ENCODE peak calls at places on chromosomes 2 and 18, in six cellular contexts. One of them, this sample, is unnamed.

GRCh38 chr18:74139888-74140287 is 7.7 kb downstream of the FBXO15 start:
- DNase-seq in SIG-M5: peak; percentile 19
- DNase-seq in Daoy: peak; percentile 32
- DNase-seq in activated CD4-positive, alpha-beta T cell treated with anti-CD3 and anti-CD28 coated beads for 4 hours: no peak
- DNase-seq in kidney tubule cell: no peak
- DNase-seq in CD8-positive, alpha-beta memory T cell: no peak
- DNase-seq in this sample: no peak

GRCh38 chr2:7111626-7112025 is 194.4 kb downstream of the RNF144A start:
- DNase-seq in SIG-M5: no peak
- DNase-seq in Daoy: no peak
- DNase-seq in activated CD4-positive, alpha-beta T cell treated with anti-CD3 and anti-CD28 coated beads for 4 hours: no peak
- DNase-seq in kidney tubule cell: peak; percentile 23
- DNase-seq in CD8-positive, alpha-beta memory T cell: no peak
- DNase-seq in this sample: no peak

GRCh38 chr18:29074147-29074546 is 897.2 kb upstream of the CDH2 start:
- DNase-seq in SIG-M5: no peak
- DNase-seq in Daoy: no peak
- DNase-seq in activated CD4-positive, alpha-beta T cell treated with anti-CD3 and anti-CD28 coated beads for 4 hours: no peak
- DNase-seq in kidney tubule cell: no peak
- DNase-seq in CD8-positive, alpha-beta memory T cell: no peak
- DNase-seq in this sample: no peak

GRCh38 chr18:62329676-62330454 is 4.8 kb downstream of the TNFRSF11A start:
- DNase-seq in SIG-M5: no peak
- DNase-seq in Daoy: peak; percentile 79
- DNase-seq in activated CD4-positive, alpha-beta T cell treated with anti-CD3 and anti-CD28 coated beads for 4 hours: no peak
- DNase-seq in kidney tubule cell: peak; percentile 90
- DNase-seq in CD8-positive, alpha-beta memory T cell: no peak
- DNase-seq in this sample: peak; percentile 30

GRCh38 chr18:2978626-2979025 is 34.3 kb downstream of the LPIN2 start:
- DNase-seq in SIG-M5: no peak
- DNase-seq in Daoy: peak; percentile 58
- DNase-seq in activated CD4-positive, alpha-beta T cell treated with anti-CD3 and anti-CD28 coated beads for 4 hours: no peak
- DNase-seq in kidney tubule cell: peak; percentile 69
- DNase-seq in CD8-positive, alpha-beta memory T cell: peak; percentile 18
- DNase-seq in this sample: no peak

GRCh38 chr2:172461591-172462392 is 34.4 kb downstream of the ITGA6 start:
- DNase-seq in SIG-M5: no peak
- DNase-seq in Daoy: peak; percentile 71
- DNase-seq in activated CD4-positive, alpha-beta T cell treated with anti-CD3 and anti-CD28 coated beads for 4 hours: peak; percentile 82
- DNase-seq in kidney tubule cell: peak; percentile 60
- DNase-seq in CD8-positive, alpha-beta memory T cell: peak; percentile 60
- DNase-seq in this sample: peak; percentile 46

GRCh38 chr2:99911711-99912110 is 230.7 kb downstream of the AFF3 start:
- DNase-seq in SIG-M5: no peak
- DNase-seq in Daoy: no peak
- DNase-seq in activated CD4-positive, alpha-beta T cell treated with anti-CD3 and anti-CD28 coated beads for 4 hours: no peak
- DNase-seq in kidney tubule cell: peak; percentile 38
- DNase-seq in CD8-positive, alpha-beta memory T cell: no peak
- DNase-seq in this sample: no peak

GRCh38 chr2:225471039-225471438 is 71.5 kb downstream of the NYAP2 start:
- DNase-seq in SIG-M5: no peak
- DNase-seq in Daoy: no peak
- DNase-seq in activated CD4-positive, alpha-beta T cell treated with anti-CD3 and anti-CD28 coated beads for 4 hours: no peak
- DNase-seq in kidney tubule cell: no peak
- DNase-seq in CD8-positive, alpha-beta memory T cell: no peak
- DNase-seq in this sample: no peak

GRCh38 chr2:230715201-230715600 is 2.6 kb downstream of the CAB39 start:
- DNase-seq in SIG-M5: no peak
- DNase-seq in Daoy: no peak
- DNase-seq in activated CD4-positive, alpha-beta T cell treated with anti-CD3 and anti-CD28 coated beads for 4 hours: no peak
- DNase-seq in kidney tubule cell: no peak
- DNase-seq in CD8-positive, alpha-beta memory T cell: no peak
- DNase-seq in this sample: no peak

GRCh38 chr2:203664029-203664755 is 42.2 kb upstream of the CD28 start:
- DNase-seq in SIG-M5: no peak
- DNase-seq in Daoy: no peak
- DNase-seq in activated CD4-positive, alpha-beta T cell treated with anti-CD3 and anti-CD28 coated beads for 4 hours: no peak
- DNase-seq in kidney tubule cell: no peak
- DNase-seq in CD8-positive, alpha-beta memory T cell: no peak
- DNase-seq in this sample: no peak

GRCh38 chr2:118062048-118062447 is 26.2 kb upstream of the INSIG2 start:
- DNase-seq in SIG-M5: no peak
- DNase-seq in Daoy: no peak
- DNase-seq in activated CD4-positive, alpha-beta T cell treated with anti-CD3 and anti-CD28 coated beads for 4 hours: no peak
- DNase-seq in kidney tubule cell: no peak
- DNase-seq in CD8-positive, alpha-beta memory T cell: no peak
- DNase-seq in this sample: no peak

GRCh38 chr18:58394607-58395425 is 234.1 kb downstream of the ALPK2 start:
- DNase-seq in SIG-M5: no peak
- DNase-seq in Daoy: no peak
- DNase-seq in activated CD4-positive, alpha-beta T cell treated with anti-CD3 and anti-CD28 coated beads for 4 hours: no peak
- DNase-seq in kidney tubule cell: peak; percentile 35
- DNase-seq in CD8-positive, alpha-beta memory T cell: no peak
- DNase-seq in this sample: no peak

GRCh38 chr18:29147944-29148343 is 971.0 kb upstream of the CDH2 start:
- DNase-seq in SIG-M5: no peak
- DNase-seq in Daoy: peak; percentile 22
- DNase-seq in activated CD4-positive, alpha-beta T cell treated with anti-CD3 and anti-CD28 coated beads for 4 hours: no peak
- DNase-seq in kidney tubule cell: peak; percentile 44
- DNase-seq in CD8-positive, alpha-beta memory T cell: no peak
- DNase-seq in this sample: no peak

GRCh38 chr2:73212448-73213176 is 1.4 kb upstream of the SMYD5 start:
- DNase-seq in SIG-M5: no peak
- DNase-seq in Daoy: peak; percentile 73
- DNase-seq in activated CD4-positive, alpha-beta T cell treated with anti-CD3 and anti-CD28 coated beads for 4 hours: peak; percentile 68
- DNase-seq in kidney tubule cell: peak; percentile 74
- DNase-seq in CD8-positive, alpha-beta memory T cell: peak; percentile 60
- DNase-seq in this sample: peak; percentile 26

GRCh38 chr2:145411493-145411892 is 891.6 kb upstream of the ZEB2 start:
- DNase-seq in SIG-M5: peak; percentile 37
- DNase-seq in Daoy: no peak
- DNase-seq in activated CD4-positive, alpha-beta T cell treated with anti-CD3 and anti-CD28 coated beads for 4 hours: no peak
- DNase-seq in kidney tubule cell: no peak
- DNase-seq in CD8-positive, alpha-beta memory T cell: no peak
- DNase-seq in this sample: no peak

GRCh38 chr2:67055387-67056304 is 341.5 kb upstream of the ETAA1 start:
- DNase-seq in SIG-M5: no peak
- DNase-seq in Daoy: no peak
- DNase-seq in activated CD4-positive, alpha-beta T cell treated with anti-CD3 and anti-CD28 coated beads for 4 hours: no peak
- DNase-seq in kidney tubule cell: no peak
- DNase-seq in CD8-positive, alpha-beta memory T cell: no peak
- DNase-seq in this sample: no peak

GRCh38 chr2:127091886-127092285 is 15.1 kb downstream of the BIN1 start:
- DNase-seq in SIG-M5: no peak
- DNase-seq in Daoy: no peak
- DNase-seq in activated CD4-positive, alpha-beta T cell treated with anti-CD3 and anti-CD28 coated beads for 4 hours: no peak
- DNase-seq in kidney tubule cell: no peak
- DNase-seq in CD8-positive, alpha-beta memory T cell: no peak
- DNase-seq in this sample: no peak

GRCh38 chr2:233387667-233388528 is 33.6 kb downstream of the DGKD start:
- DNase-seq in SIG-M5: no peak
- DNase-seq in Daoy: peak; percentile 90
- DNase-seq in activated CD4-positive, alpha-beta T cell treated with anti-CD3 and anti-CD28 coated beads for 4 hours: no peak
- DNase-seq in kidney tubule cell: peak; percentile 53
- DNase-seq in CD8-positive, alpha-beta memory T cell: no peak
- DNase-seq in this sample: peak; percentile 89

GRCh38 chr2:133461484-133461883 is 106.8 kb downstream of the NCKAP5 start:
- DNase-seq in SIG-M5: no peak
- DNase-seq in Daoy: no peak
- DNase-seq in activated CD4-positive, alpha-beta T cell treated with anti-CD3 and anti-CD28 coated beads for 4 hours: no peak
- DNase-seq in kidney tubule cell: peak; percentile 71
- DNase-seq in CD8-positive, alpha-beta memory T cell: no peak
- DNase-seq in this sample: no peak

GRCh38 chr2:111710085-111710484 is 173.9 kb downstream of the ANAPC1 start:
- DNase-seq in SIG-M5: no peak
- DNase-seq in Daoy: no peak
- DNase-seq in activated CD4-positive, alpha-beta T cell treated with anti-CD3 and anti-CD28 coated beads for 4 hours: no peak
- DNase-seq in kidney tubule cell: no peak
- DNase-seq in CD8-positive, alpha-beta memory T cell: no peak
- DNase-seq in this sample: no peak

GRCh38 chr2:20422679-20423271 is 24.1 kb upstream of the RHOB start:
- DNase-seq in SIG-M5: no peak
- DNase-seq in Daoy: peak; percentile 27
- DNase-seq in activated CD4-positive, alpha-beta T cell treated with anti-CD3 and anti-CD28 coated beads for 4 hours: no peak
- DNase-seq in kidney tubule cell: no peak
- DNase-seq in CD8-positive, alpha-beta memory T cell: no peak
- DNase-seq in this sample: no peak

GRCh38 chr2:161357097-161357496 is 48.9 kb downstream of the PSMD14 start:
- DNase-seq in SIG-M5: no peak
- DNase-seq in Daoy: no peak
- DNase-seq in activated CD4-positive, alpha-beta T cell treated with anti-CD3 and anti-CD28 coated beads for 4 hours: no peak
- DNase-seq in kidney tubule cell: no peak
- DNase-seq in CD8-positive, alpha-beta memory T cell: no peak
- DNase-seq in this sample: no peak

GRCh38 chr2:107534926-107535325 is 291.8 kb upstream of the RGPD4 start:
- DNase-seq in SIG-M5: no peak
- DNase-seq in Daoy: no peak
- DNase-seq in activated CD4-positive, alpha-beta T cell treated with anti-CD3 and anti-CD28 coated beads for 4 hours: no peak
- DNase-seq in kidney tubule cell: no peak
- DNase-seq in CD8-positive, alpha-beta memory T cell: no peak
- DNase-seq in this sample: no peak

GRCh38 chr2:96143848-96144480 is 1.3 kb downstream of the DUSP2 start:
- DNase-seq in SIG-M5: no peak
- DNase-seq in Daoy: no peak
- DNase-seq in activated CD4-positive, alpha-beta T cell treated with anti-CD3 and anti-CD28 coated beads for 4 hours: no peak
- DNase-seq in kidney tubule cell: no peak
- DNase-seq in CD8-positive, alpha-beta memory T cell: peak; percentile 35
- DNase-seq in this sample: no peak

GRCh38 chr2:112010751-112011150 is 44.3 kb upstream of the TMEM87B start:
- DNase-seq in SIG-M5: no peak
- DNase-seq in Daoy: no peak
- DNase-seq in activated CD4-positive, alpha-beta T cell treated with anti-CD3 and anti-CD28 coated beads for 4 hours: no peak
- DNase-seq in kidney tubule cell: no peak
- DNase-seq in CD8-positive, alpha-beta memory T cell: no peak
- DNase-seq in this sample: no peak

GRCh38 chr2:209469481-209469880 is 45.6 kb downstream of the MAP2 start:
- DNase-seq in SIG-M5: no peak
- DNase-seq in Daoy: no peak
- DNase-seq in activated CD4-positive, alpha-beta T cell treated with anti-CD3 and anti-CD28 coated beads for 4 hours: no peak
- DNase-seq in kidney tubule cell: no peak
- DNase-seq in CD8-positive, alpha-beta memory T cell: no peak
- DNase-seq in this sample: no peak

GRCh38 chr18:46559946-46560670 is 96.9 kb downstream of the LOXHD1 start:
- DNase-seq in SIG-M5: no peak
- DNase-seq in Daoy: no peak
- DNase-seq in activated CD4-positive, alpha-beta T cell treated with anti-CD3 and anti-CD28 coated beads for 4 hours: no peak
- DNase-seq in kidney tubule cell: no peak
- DNase-seq in CD8-positive, alpha-beta memory T cell: no peak
- DNase-seq in this sample: no peak

GRCh38 chr18:623760-624620 is 27.2 kb downstream of the CLUL1 start:
- DNase-seq in SIG-M5: no peak
- DNase-seq in Daoy: peak; percentile 40
- DNase-seq in activated CD4-positive, alpha-beta T cell treated with anti-CD3 and anti-CD28 coated beads for 4 hours: peak; percentile 75
- DNase-seq in kidney tubule cell: peak; percentile 70
- DNase-seq in CD8-positive, alpha-beta memory T cell: peak; percentile 31
- DNase-seq in this sample: peak; percentile 37

GRCh38 chr2:74836675-74837401 is 2.9 kb downstream of the HK2 start:
- DNase-seq in SIG-M5: no peak
- DNase-seq in Daoy: no peak
- DNase-seq in activated CD4-positive, alpha-beta T cell treated with anti-CD3 and anti-CD28 coated beads for 4 hours: no peak
- DNase-seq in kidney tubule cell: no peak
- DNase-seq in CD8-positive, alpha-beta memory T cell: no peak
- DNase-seq in this sample: no peak

GRCh38 chr18:3652380-3653262 is 202.6 kb downstream of the TGIF1 start:
- DNase-seq in SIG-M5: peak; percentile 90
- DNase-seq in Daoy: peak; percentile 93
- DNase-seq in activated CD4-positive, alpha-beta T cell treated with anti-CD3 and anti-CD28 coated beads for 4 hours: peak; percentile 68
- DNase-seq in kidney tubule cell: peak; percentile 91
- DNase-seq in CD8-positive, alpha-beta memory T cell: no peak
- DNase-seq in this sample: no peak

GRCh38 chr2:169732075-169732474 is 1.6 kb upstream of the KLHL23 start:
- DNase-seq in SIG-M5: no peak
- DNase-seq in Daoy: no peak
- DNase-seq in activated CD4-positive, alpha-beta T cell treated with anti-CD3 and anti-CD28 coated beads for 4 hours: no peak
- DNase-seq in kidney tubule cell: no peak
- DNase-seq in CD8-positive, alpha-beta memory T cell: no peak
- DNase-seq in this sample: no peak

GRCh38 chr18:4823091-4823490 is 368.0 kb upstream of the DLGAP1 start:
- DNase-seq in SIG-M5: no peak
- DNase-seq in Daoy: no peak
- DNase-seq in activated CD4-positive, alpha-beta T cell treated with anti-CD3 and anti-CD28 coated beads for 4 hours: no peak
- DNase-seq in kidney tubule cell: no peak
- DNase-seq in CD8-positive, alpha-beta memory T cell: no peak
- DNase-seq in this sample: no peak

GRCh38 chr2:133157141-133157540 is 411.1 kb downstream of the NCKAP5 start:
- DNase-seq in SIG-M5: no peak
- DNase-seq in Daoy: no peak
- DNase-seq in activated CD4-positive, alpha-beta T cell treated with anti-CD3 and anti-CD28 coated beads for 4 hours: no peak
- DNase-seq in kidney tubule cell: no peak
- DNase-seq in CD8-positive, alpha-beta memory T cell: no peak
- DNase-seq in this sample: no peak

This sample was measured in breast epithelium.